ENCODE peak calls at places on chromosomes 16 and 17, in nine cellular contexts. J, I, P, V, G, Q, Y, R and X are unnamed samples.

GRCh38 chr17:13417551-13417950 is 184.2 kb downstream of the HS3ST3A1 start:
- DNase-seq in J (no peak), I (no peak), P (no peak), V (no peak), G (no peak), Q (no peak), Y (no peak), R (no peak), X (no peak)

GRCh38 chr17:4599505-4600281 is 15.4 kb downstream of the SMTNL2 start:
- DNase-seq in J (peak), I (no peak), P (no peak), V (no peak), G (no peak), Q (no peak), Y (no peak), R (no peak), X (no peak)

GRCh38 chr17:81404557-81405165 is 9.4 kb downstream of the BAHCC1 start:
- DNase-seq in J (no peak), I (no peak), P (no peak), V (no peak), G (no peak), Q (no peak), Y (no peak), R (no peak), X (no peak)

GRCh38 chr16:75319513-75320401 is 68.3 kb upstream of the BCAR1 start:
- DNase-seq in J (no peak), I (peak), P (peak), V (no peak), G (peak), Q (no peak), Y (no peak), R (peak), X (peak)

GRCh38 chr17:42018339-42018738 is 1.1 kb upstream of the DNAJC7 start:
- DNase-seq in J (no peak), I (no peak), P (no peak), V (no peak), G (no peak), Q (no peak), Y (no peak), R (no peak), X (no peak)

GRCh38 chr17:79065105-79065670 is 9.4 kb upstream of the ENGASE start:
- DNase-seq in J (peak), I (no peak), P (peak), V (peak), G (peak), Q (no peak), Y (peak), R (peak), X (peak)

GRCh38 chr17:72683506-72684404 is 408.7 kb downstream of the SLC39A11 start:
- DNase-seq in J (peak), I (peak), P (peak), V (no peak), G (no peak), Q (peak), Y (no peak), R (peak), X (peak)

GRCh38 chr17:62641101-62641500 is 13.6 kb downstream of the MRC2 start:
- DNase-seq in J (no peak), I (no peak), P (no peak), V (no peak), G (no peak), Q (no peak), Y (no peak), R (no peak), X (no peak)

GRCh38 chr16:80687606-80688005 is 116.8 kb downstream of the CDYL2 start:
- DNase-seq in J (no peak), I (no peak), P (no peak), V (no peak), G (no peak), Q (no peak), Y (no peak), R (no peak), X (no peak)

GRCh38 chr16:83458612-83459011 is 349.2 kb upstream of the HSBP1 start:
- DNase-seq in J (no peak), I (no peak), P (peak), V (no peak), G (no peak), Q (no peak), Y (no peak), R (peak), X (no peak)

GRCh38 chr17:80265205-80266068 is 4.8 kb downstream of the RNF213 start:
- DNase-seq in J (no peak), I (no peak), P (no peak), V (no peak), G (peak), Q (no peak), Y (no peak), R (no peak), X (no peak)

GRCh38 chr17:8173056-8173870 is 2.9 kb downstream of the TMEM107 start:
- DNase-seq in J (peak), I (peak), P (peak), V (peak), G (peak), Q (peak), Y (peak), R (peak), X (peak)

GRCh38 chr17:11561702-11562101 is 36.6 kb upstream of the DNAH9 start:
- DNase-seq in J (no peak), I (no peak), P (no peak), V (no peak), G (no peak), Q (no peak), Y (no peak), R (no peak), X (no peak)

GRCh38 chr16:73232555-73233422 is 184.9 kb upstream of the ZFHX3 start:
- DNase-seq in J (peak), I (peak), P (peak), V (no peak), G (no peak), Q (no peak), Y (no peak), R (peak), X (peak)

GRCh38 chr17:5468075-5468473 is 708 bp downstream of the DHX33 start:
- DNase-seq in J (no peak), I (no peak), P (no peak), V (no peak), G (peak), Q (no peak), Y (peak), R (no peak), X (no peak)

GRCh38 chr17:61562287-61562686 is 28.7 kb downstream of the NACA2 start:
- DNase-seq in J (no peak), I (no peak), P (no peak), V (no peak), G (no peak), Q (no peak), Y (no peak), R (no peak), X (no peak)

GRCh38 chr16:75702247-75702646 is 986 bp upstream of the DUXB start:
- DNase-seq in J (no peak), I (no peak), P (no peak), V (no peak), G (no peak), Q (no peak), Y (no peak), R (no peak), X (no peak)

GRCh38 chr16:17509194-17509593 is 38.4 kb upstream of the XYLT1 start:
- DNase-seq in J (no peak), I (no peak), P (no peak), V (no peak), G (no peak), Q (no peak), Y (no peak), R (no peak), X (no peak)

GRCh38 chr17:4043862-4044261 is 79.6 kb upstream of the ATP2A3 start:
- DNase-seq in J (peak), I (no peak), P (no peak), V (no peak), G (peak), Q (no peak), Y (no peak), R (no peak), X (no peak)

GRCh38 chr17:28624148-28624547 is 10.2 kb upstream of the RSKR start:
- DNase-seq in J (no peak), I (no peak), P (no peak), V (no peak), G (no peak), Q (no peak), Y (no peak), R (no peak), X (no peak)

GRCh38 chr17:39738568-39738901 is 797 bp downstream of the GRB7 start:
- DNase-seq in J (no peak), I (no peak), P (peak), V (peak), G (peak), Q (no peak), Y (no peak), R (no peak), X (no peak)

GRCh38 chr17:2111691-2112090 is 56.8 kb downstream of the HIC1 start:
- DNase-seq in J (no peak), I (no peak), P (peak), V (no peak), G (no peak), Q (no peak), Y (no peak), R (no peak), X (peak)

GRCh38 chr17:67377727-67378443 is 804 bp downstream of the PITPNC1 start:
- DNase-seq in J (peak), I (no peak), P (peak), V (peak), G (peak), Q (no peak), Y (no peak), R (peak), X (no peak)

GRCh38 chr17:11935734-11936406 is 61.4 kb downstream of the ZNF18 start:
- DNase-seq in J (peak), I (peak), P (peak), V (no peak), G (peak), Q (peak), Y (no peak), R (peak), X (peak)

GRCh38 chr16:61471737-61472136 is 564.5 kb downstream of the CDH8 start:
- DNase-seq in J (no peak), I (no peak), P (no peak), V (no peak), G (no peak), Q (no peak), Y (no peak), R (no peak), X (no peak)

GRCh38 chr16:89092013-89092412 is 1.6 kb upstream of the ACSF3 start:
- DNase-seq in J (no peak), I (no peak), P (no peak), V (no peak), G (no peak), Q (no peak), Y (no peak), R (no peak), X (no peak)

GRCh38 chr17:72717676-72718075 is 374.8 kb downstream of the SLC39A11 start:
- DNase-seq in J (no peak), I (no peak), P (no peak), V (no peak), G (no peak), Q (no peak), Y (no peak), R (no peak), X (no peak)

GRCh38 chr16:28104404-28104803 is 40.9 kb upstream of the GSG1L start:
- DNase-seq in J (no peak), I (no peak), P (no peak), V (no peak), G (no peak), Q (no peak), Y (no peak), R (no peak), X (no peak)

GRCh38 chr17:1787301-1787902 is 25.5 kb downstream of the SERPINF1 start:
- DNase-seq in J (peak), I (peak), P (peak), V (no peak), G (no peak), Q (no peak), Y (no peak), R (peak), X (peak)

GRCh38 chr16:25108054-25108453 is 3.5 kb upstream of the LCMT1 start:
- DNase-seq in J (no peak), I (peak), P (no peak), V (no peak), G (peak), Q (no peak), Y (no peak), R (no peak), X (no peak)

GRCh38 chr17:79026345-79027273 is 2.6 kb downstream of the C1QTNF1 start:
- DNase-seq in J (no peak), I (peak), P (peak), V (no peak), G (no peak), Q (no peak), Y (no peak), R (peak), X (peak)